ENCODE peak calls at places on chromosomes 3 and 15, in six cellular contexts. E is stimulated activated CD8-positive, alpha-beta memory T cell treated with anti-CD3 and anti-CD28 coated beads, Interleukin-12 subunit alpha, Interleukin-12 subunit beta, amount 100 ng/mL, for 4 hours; P is HTR-8/SVneo; C is GM23248; U is NCI-H187; L is MV-4-11. J is an unnamed sample.

GRCh38 chr15:98907921-98908490 is 99.6 kb downstream of the PGPEP1L start:
- DNase-seq in E (no peak), P (no peak), C (no peak), U (no peak), L (no peak), J (no peak)

GRCh38 chr3:69094467-69095205 is 9.9 kb downstream of the ARL6IP5 start:
- DNase-seq in E (no peak), P (no peak), C (peak), U (no peak), L (peak), J (no peak)

GRCh38 chr15:53116169-53116568 is 326.0 kb upstream of the ONECUT1 start:
- DNase-seq in E (no peak), P (no peak), C (no peak), U (no peak), L (no peak), J (no peak)

GRCh38 chr15:76056931-76057330 is 2.9 kb upstream of the TMEM266 start:
- DNase-seq in E (no peak), P (no peak), C (no peak), U (no peak), L (peak), J (no peak)

GRCh38 chr15:75073197-75073596 is 49.8 kb downstream of the PPCDC start:
- DNase-seq in E (no peak), P (no peak), C (no peak), U (no peak), L (peak), J (no peak)

GRCh38 chr3:52606373-52607085 is 70.1 kb downstream of the UQCC5 start:
- DNase-seq in E (no peak), P (no peak), C (peak), U (no peak), L (no peak), J (no peak)

GRCh38 chr15:23567921-23568320 is 2.4 kb downstream of the MKRN3 start:
- DNase-seq in E (no peak), P (no peak), C (no peak), U (no peak), L (no peak), J (no peak)

GRCh38 chr3:128448491-128448890 is 18.2 kb downstream of the DNAJB8 start:
- DNase-seq in E (no peak), P (no peak), C (no peak), U (no peak), L (no peak), J (no peak)

GRCh38 chr3:14222900-14223594 is 44.4 kb downstream of the LSM3 start:
- DNase-seq in E (no peak), P (no peak), C (no peak), U (no peak), L (no peak), J (no peak)

GRCh38 chr3:43505351-43505750 is 116.5 kb downstream of the ANO10 start:
- DNase-seq in E (no peak), P (no peak), C (peak), U (no peak), L (no peak), J (no peak)

GRCh38 chr3:140510303-140510861 is 167.5 kb upstream of the TRIM42 start:
- DNase-seq in E (no peak), P (no peak), C (no peak), U (no peak), L (no peak), J (no peak)

GRCh38 chr3:107629556-107629955 is 106.8 kb downstream of the BBX start:
- DNase-seq in E (no peak), P (no peak), C (no peak), U (no peak), L (peak), J (no peak)

GRCh38 chr3:159340877-159341500 is 539.1 kb downstream of the MFSD1 start:
- DNase-seq in E (no peak), P (no peak), C (peak), U (no peak), L (no peak), J (no peak)

GRCh38 chr3:45665101-45665572 is 24.1 kb upstream of the SACM1L start:
- DNase-seq in E (no peak), P (no peak), C (peak), U (no peak), L (peak), J (peak)

GRCh38 chr15:80404057-80404718 is at the start of gene ARNT2:
- DNase-seq in E (no peak), P (peak), C (peak), U (no peak), L (no peak), J (no peak)

GRCh38 chr15:73190189-73190601 is 137.9 kb downstream of the NEO1 start:
- DNase-seq in E (no peak), P (no peak), C (peak), U (no peak), L (no peak), J (no peak)

GRCh38 chr3:129623447-129624118 is 17.1 kb upstream of the PLXND1 start:
- DNase-seq in E (no peak), P (no peak), C (no peak), U (no peak), L (no peak), J (no peak)

GRCh38 chr3:123412811-123413588 is 35.9 kb downstream of the ADCY5 start:
- DNase-seq in E (no peak), P (no peak), C (peak), U (no peak), L (no peak), J (no peak)

GRCh38 chr3:194407423-194407822 is 8.4 kb upstream of the GP5 start:
- DNase-seq in E (no peak), P (no peak), C (peak), U (no peak), L (no peak), J (no peak)

GRCh38 chr3:88038561-88038960 is 20.2 kb downstream of the CGGBP1 start:
- DNase-seq in E (no peak), P (no peak), C (peak), U (no peak), L (peak), J (no peak)

GRCh38 chr3:99509224-99509623 is 129.2 kb upstream of the COL8A1 start:
- DNase-seq in E (no peak), P (peak), C (peak), U (no peak), L (no peak), J (no peak)

GRCh38 chr3:29281265-29282228 is 676 bp downstream of the RBMS3 start:
- DNase-seq in E (no peak), P (no peak), C (peak), U (no peak), L (no peak), J (no peak)

GRCh38 chr3:58005662-58006061 is 2.6 kb upstream of the FLNB start:
- DNase-seq in E (no peak), P (no peak), C (peak), U (no peak), L (no peak), J (no peak)

GRCh38 chr15:57903626-57904025 is 161.9 kb downstream of the ALDH1A2 start:
- DNase-seq in E (no peak), P (no peak), C (no peak), U (no peak), L (no peak), J (no peak)

GRCh38 chr3:154184582-154184981 is 63.4 kb downstream of the ARHGEF26 start:
- DNase-seq in E (no peak), P (no peak), C (no peak), U (no peak), L (no peak), J (no peak)

GRCh38 chr3:139794469-139795265 is 116.9 kb upstream of the NMNAT3 start:
- DNase-seq in E (no peak), P (no peak), C (peak), U (no peak), L (peak), J (no peak)

GRCh38 chr3:36874351-36874874 is 70.4 kb downstream of the TRANK1 start:
- DNase-seq in E (no peak), P (no peak), C (no peak), U (peak), L (no peak), J (no peak)

GRCh38 chr15:85339976-85340665 is 40.3 kb upstream of the AKAP13 start:
- DNase-seq in E (no peak), P (no peak), C (peak), U (no peak), L (no peak), J (no peak)

GRCh38 chr3:177294221-177294620 is 96.9 kb upstream of the TBL1XR1 start:
- DNase-seq in E (no peak), P (no peak), C (peak), U (no peak), L (no peak), J (no peak)

GRCh38 chr15:67882487-67883227 is 42.8 kb upstream of the RNU6-1 start:
- DNase-seq in E (no peak), P (no peak), C (no peak), U (no peak), L (peak), J (no peak)

GRCh38 chr3:147881933-147882332 is 472.8 kb downstream of the ZIC1 start:
- DNase-seq in E (no peak), P (no peak), C (peak), U (no peak), L (no peak), J (no peak)

GRCh38 chr3:71129611-71130515 is 453.7 kb downstream of the FOXP1 start:
- DNase-seq in E (no peak), P (no peak), C (no peak), U (no peak), L (no peak), J (no peak)

GRCh38 chr3:557972-558371 is 361.4 kb downstream of the CHL1 start:
- DNase-seq in E (no peak), P (no peak), C (no peak), U (no peak), L (peak), J (no peak)

GRCh38 chr3:43858052-43858701 is 167.4 kb downstream of the ABHD5 start:
- DNase-seq in E (no peak), P (no peak), C (no peak), U (no peak), L (no peak), J (no peak)

GRCh38 chr15:83998486-83998885 is 237.1 kb upstream of the GOLGA6L4 start:
- DNase-seq in E (no peak), P (no peak), C (no peak), U (no peak), L (no peak), J (no peak)

J was measured in NCI-H1436 treated with DMSO at 0.1 percent for 48 hours.